ENCODE peak calls at places on chromosomes 5 and 9, in six cellular contexts. U is GM03348; G is amniotic stem cell; H is activated CD4-positive, alpha-beta T cell treated with anti-CD3 and anti-CD28 coated beads, Interleukin-2, amount 10 ng/mL, durations not matched to agents 7 days and 5 days; L is foreskin fibroblast; K is stimulated activated CD8-positive, alpha-beta memory T cell treated with anti-CD3 and anti-CD28 coated beads, Interleukin-4, amount 100 ng/mL, for 24 hours. P is an unnamed sample.

GRCh38 chr9:36382484-36382883 is 17.6 kb downstream of the RNF38 start:
- DNase-seq in U (no peak), G (no peak), H (no peak), L (peak), K (no peak), P (no peak)

GRCh38 chr5:55701462-55702103 is 10.5 kb downstream of the SLC38A9 start:
- DNase-seq in U (no peak), G (no peak), H (no peak), L (no peak), K (no peak), P (no peak)

GRCh38 chr5:10442581-10442980 is 902 bp downstream of the ROPN1L start:
- DNase-seq in U (peak), G (no peak), H (no peak), L (peak), K (no peak), P (no peak)

GRCh38 chr5:138444774-138445546 is 6.1 kb downstream of the REEP2 start:
- DNase-seq in U (no peak), G (no peak), H (no peak), L (no peak), K (no peak), P (no peak)

GRCh38 chr9:127493592-127494303 is 42.4 kb downstream of the LRSAM1 start:
- DNase-seq in U (no peak), G (no peak), H (no peak), L (no peak), K (no peak), P (no peak)

GRCh38 chr9:119252671-119253299 is 116.5 kb downstream of the BRINP1 start:
- DNase-seq in U (no peak), G (no peak), H (no peak), L (no peak), K (no peak), P (no peak)

GRCh38 chr5:89901983-89902382 is 507.6 kb downstream of the CETN3 start:
- DNase-seq in U (no peak), G (no peak), H (no peak), L (no peak), K (no peak), P (no peak)

GRCh38 chr5:11384441-11385250 is 519.6 kb downstream of the CTNND2 start:
- DNase-seq in U (no peak), G (no peak), H (no peak), L (no peak), K (no peak), P (no peak)

GRCh38 chr5:153552886-153553285 is 62.4 kb downstream of the GRIA1 start:
- DNase-seq in U (peak), G (no peak), H (no peak), L (peak), K (no peak), P (no peak)

GRCh38 chr5:134523543-134524136 is 1.8 kb upstream of the JADE2 start:
- DNase-seq in U (no peak), G (no peak), H (no peak), L (peak), K (no peak), P (no peak)

GRCh38 chr9:116000748-116001329 is 152.8 kb upstream of the PAPPA start:
- DNase-seq in U (no peak), G (no peak), H (no peak), L (no peak), K (no peak), P (no peak)

GRCh38 chr5:116486588-116486987 is 88.0 kb downstream of the SEMA6A start:
- DNase-seq in U (no peak), G (no peak), H (no peak), L (no peak), K (no peak), P (no peak)

GRCh38 chr5:154176191-154176590 is 14.3 kb upstream of the GALNT10 start:
- DNase-seq in U (no peak), G (no peak), H (no peak), L (peak), K (no peak), P (no peak)

GRCh38 chr5:17157916-17158529 is 59.4 kb upstream of the BASP1 start:
- DNase-seq in U (peak), G (peak), H (no peak), L (peak), K (no peak), P (no peak)

GRCh38 chr9:127144670-127145458 is 22.4 kb upstream of the ANGPTL2 start:
- DNase-seq in U (no peak), G (no peak), H (no peak), L (no peak), K (no peak), P (no peak)

GRCh38 chr5:95644351-95645042 is 2.1 kb upstream of the RFESD start:
- DNase-seq in U (peak), G (no peak), H (peak), L (peak), K (peak), P (peak)

GRCh38 chr9:33076031-33076359 is 479 bp downstream of the SMU1 start:
- DNase-seq in U (peak), G (no peak), H (no peak), L (no peak), K (no peak), P (no peak)

GRCh38 chr9:38405841-38406240 is 13.3 kb downstream of the ALDH1B1 start:
- DNase-seq in U (peak), G (no peak), H (no peak), L (no peak), K (no peak), P (no peak)

GRCh38 chr9:111731916-111732315 is 62.8 kb downstream of the SHOC1 start:
- DNase-seq in U (no peak), G (no peak), H (no peak), L (peak), K (no peak), P (no peak)

GRCh38 chr5:590343-590742 is 21.8 kb upstream of the CEP72 start:
- DNase-seq in U (no peak), G (no peak), H (no peak), L (no peak), K (no peak), P (no peak)

GRCh38 chr9:34554211-34555001 is 31.6 kb upstream of the ENHO start:
- DNase-seq in U (no peak), G (no peak), H (no peak), L (no peak), K (no peak), P (no peak)

GRCh38 chr9:21681641-21682040 is 120.8 kb upstream of the MTAP start:
- DNase-seq in U (peak), G (peak), H (no peak), L (peak), K (no peak), P (no peak)

GRCh38 chr5:64165500-64166200 is at the start of gene RNF180:
- DNase-seq in U (peak), G (no peak), H (no peak), L (peak), K (no peak), P (no peak)

GRCh38 chr5:15585826-15586591 is 86.0 kb downstream of the FBXL7 start:
- DNase-seq in U (peak), G (no peak), H (no peak), L (no peak), K (no peak), P (no peak)

GRCh38 chr5:147939431-147940114 is 33.2 kb upstream of the C5orf46 start:
- DNase-seq in U (no peak), G (no peak), H (no peak), L (no peak), K (no peak), P (no peak)

GRCh38 chr9:3794005-3794404 is 268.2 kb upstream of the RFX3 start:
- DNase-seq in U (peak), G (no peak), H (no peak), L (peak), K (no peak), P (no peak)

GRCh38 chr9:74036549-74037231 is 460.4 kb upstream of the RORB start:
- DNase-seq in U (no peak), G (no peak), H (no peak), L (no peak), K (no peak), P (no peak)

GRCh38 chr5:169265888-169266287 is 35.1 kb downstream of the SLIT3 start:
- DNase-seq in U (no peak), G (no peak), H (no peak), L (peak), K (no peak), P (no peak)

GRCh38 chr9:14746655-14747054 is 24.1 kb upstream of the CER1 start:
- DNase-seq in U (no peak), G (no peak), H (no peak), L (no peak), K (no peak), P (no peak)

GRCh38 chr9:27198175-27198574 is 89.2 kb downstream of the TEK start:
- DNase-seq in U (no peak), G (no peak), H (no peak), L (no peak), K (no peak), P (no peak)

GRCh38 chr9:94672811-94673487 is 33.6 kb upstream of the FBP1 start:
- DNase-seq in U (peak), G (peak), H (no peak), L (peak), K (no peak), P (no peak)

GRCh38 chr5:7078901-7079300 is 317.0 kb upstream of the ADCY2 start:
- DNase-seq in U (no peak), G (no peak), H (no peak), L (no peak), K (no peak), P (no peak)

GRCh38 chr9:120366646-120367019 is 213.3 kb downstream of the CDK5RAP2 start:
- DNase-seq in U (peak), G (peak), H (no peak), L (peak), K (no peak), P (no peak)